ENCODE peak calls at places on chromosome 20, in eight cellular contexts. One of them, this sample, is unnamed.

GRCh38 chr20:21529863-21530262 is 16.0 kb upstream of the NKX2-2 start:
- DNase-seq in neural progenitor cell: peak; percentile 36
- DNase-seq in fibroblast of lung: no peak
- DNase-seq in gastrocnemius medialis: no peak
- DNase-seq in IMR-90: no peak
- DNase-seq in psoas muscle: no peak
- DNase-seq in adipocyte: no peak
- DNase-seq in small intestine: no peak
- DNase-seq in this sample: no peak

GRCh38 chr20:57672164-57672563 is 37.7 kb downstream of the PMEPA1 start:
- DNase-seq in neural progenitor cell: peak; percentile 63
- DNase-seq in fibroblast of lung: peak; percentile 57
- DNase-seq in psoas muscle: no peak
- DNase-seq in IMR-90: peak; percentile 10
- DNase-seq in small intestine: no peak
- DNase-seq in gastrocnemius medialis: no peak
- DNase-seq in adipocyte: no peak
- DNase-seq in this sample: peak; percentile 72

GRCh38 chr20:38452880-38453624 is 17.9 kb upstream of the SNHG17 start:
- DNase-seq in adipocyte: no peak
- DNase-seq in neural progenitor cell: no peak
- DNase-seq in IMR-90: peak; percentile 74
- DNase-seq in gastrocnemius medialis: no peak
- DNase-seq in psoas muscle: no peak
- DNase-seq in fibroblast of lung: peak; percentile 59
- DNase-seq in small intestine: peak; percentile 11
- DNase-seq in this sample: no peak

GRCh38 chr20:47326718-47327137 is 29.8 kb downstream of the ZMYND8 start:
- DNase-seq in adipocyte: peak; percentile 39
- DNase-seq in neural progenitor cell: no peak
- DNase-seq in psoas muscle: no peak
- DNase-seq in IMR-90: peak; percentile 85
- DNase-seq in gastrocnemius medialis: no peak
- DNase-seq in small intestine: no peak
- DNase-seq in fibroblast of lung: peak; percentile 39
- DNase-seq in this sample: no peak

GRCh38 chr20:21355981-21356380 is 41.3 kb downstream of the NKX2-4 start:
- DNase-seq in small intestine: no peak
- DNase-seq in adipocyte: no peak
- DNase-seq in gastrocnemius medialis: no peak
- DNase-seq in fibroblast of lung: no peak
- DNase-seq in neural progenitor cell: no peak
- DNase-seq in psoas muscle: no peak
- DNase-seq in IMR-90: no peak
- DNase-seq in this sample: no peak

GRCh38 chr20:32164984-32165735 is 42.4 kb downstream of the PLAGL2 start:
- DNase-seq in psoas muscle: no peak
- DNase-seq in fibroblast of lung: no peak
- DNase-seq in small intestine: no peak
- DNase-seq in adipocyte: no peak
- DNase-seq in gastrocnemius medialis: no peak
- DNase-seq in neural progenitor cell: no peak
- DNase-seq in IMR-90: peak; percentile 10
- DNase-seq in this sample: no peak

GRCh38 chr20:47921306-47922279 is 136.3 kb upstream of the SULF2 start:
- DNase-seq in small intestine: no peak
- DNase-seq in IMR-90: no peak
- DNase-seq in fibroblast of lung: no peak
- DNase-seq in gastrocnemius medialis: no peak
- DNase-seq in psoas muscle: no peak
- DNase-seq in adipocyte: peak; percentile 40
- DNase-seq in neural progenitor cell: no peak
- DNase-seq in this sample: no peak

GRCh38 chr20:49283703-49284625 is 6.1 kb upstream of the ZNFX1 start:
- DNase-seq in gastrocnemius medialis: no peak
- DNase-seq in adipocyte: no peak
- DNase-seq in psoas muscle: no peak
- DNase-seq in IMR-90: no peak
- DNase-seq in small intestine: no peak
- DNase-seq in fibroblast of lung: no peak
- DNase-seq in neural progenitor cell: no peak
- DNase-seq in this sample: no peak

DNA sequence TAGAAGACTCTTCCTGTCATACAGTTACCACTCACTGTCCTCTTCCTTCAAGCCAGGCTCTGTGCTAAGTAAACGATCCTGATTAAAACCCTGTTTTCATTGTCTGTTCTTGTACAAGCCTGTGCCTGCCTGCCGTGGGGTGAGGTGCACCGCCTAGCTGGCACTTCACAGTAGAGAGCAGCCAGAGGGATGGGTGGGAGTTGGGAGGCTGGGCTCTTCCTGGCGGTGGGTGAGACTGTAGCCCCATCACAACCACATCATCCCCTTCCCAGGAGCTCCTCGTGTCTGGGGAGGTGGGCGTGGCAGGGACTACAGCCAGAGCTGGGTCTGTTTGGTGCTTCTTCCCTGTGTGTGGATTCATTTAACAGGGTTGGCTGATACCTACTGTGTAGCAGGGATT is 382.0 kb downstream of the TAF4 start:
- DNase-seq in gastrocnemius medialis: no peak
- DNase-seq in IMR-90: no peak
- DNase-seq in psoas muscle: no peak
- DNase-seq in adipocyte: no peak
- DNase-seq in fibroblast of lung: no peak
- DNase-seq in small intestine: no peak
- DNase-seq in neural progenitor cell: no peak
- DNase-seq in this sample: no peak
- H3K27me3 ChIP-seq in gastrocnemius medialis: no peaks in the 10 kb centered on the region
- H3K27me3 ChIP-seq in IMR-90: no peaks in the 10 kb centered on the region
- H3K27me3 ChIP-seq in psoas muscle: peaks cover 4% of the 10 kb centered on the region
- H3K27me3 ChIP-seq in adipocyte: peaks cover 48% of the 10 kb centered on the region
- H3K27me3 ChIP-seq in fibroblast of lung: no peaks in the 10 kb centered on the region
- H3K27me3 ChIP-seq in small intestine: no peaks in the 10 kb centered on the region
- H3K27me3 ChIP-seq in neural progenitor cell: peaks cover 28% of the 10 kb centered on the region
- H3K27me3 ChIP-seq in this sample: no peaks in the 10 kb centered on the region

GRCh38 chr20:53448875-53449274 is 144.8 kb downstream of the ZNF217 start:
- DNase-seq in fibroblast of lung: no peak
- DNase-seq in gastrocnemius medialis: no peak
- DNase-seq in IMR-90: no peak
- DNase-seq in adipocyte: no peak
- DNase-seq in psoas muscle: no peak
- DNase-seq in neural progenitor cell: no peak
- DNase-seq in small intestine: no peak
- DNase-seq in this sample: no peak

GRCh38 chr20:53447271-53447670 is 146.4 kb downstream of the ZNF217 start:
- DNase-seq in small intestine: no peak
- DNase-seq in IMR-90: no peak
- DNase-seq in fibroblast of lung: no peak
- DNase-seq in adipocyte: no peak
- DNase-seq in psoas muscle: no peak
- DNase-seq in neural progenitor cell: no peak
- DNase-seq in gastrocnemius medialis: no peak
- DNase-seq in this sample: no peak

GRCh38 chr20:53444386-53444785 is 149.3 kb downstream of the ZNF217 start:
- DNase-seq in IMR-90: no peak
- DNase-seq in small intestine: no peak
- DNase-seq in gastrocnemius medialis: no peak
- DNase-seq in adipocyte: no peak
- DNase-seq in psoas muscle: no peak
- DNase-seq in fibroblast of lung: no peak
- DNase-seq in neural progenitor cell: peak; percentile 70
- DNase-seq in this sample: no peak

GRCh38 chr20:53448426-53448825 is 145.2 kb downstream of the ZNF217 start:
- DNase-seq in neural progenitor cell: no peak
- DNase-seq in gastrocnemius medialis: no peak
- DNase-seq in IMR-90: no peak
- DNase-seq in psoas muscle: no peak
- DNase-seq in fibroblast of lung: no peak
- DNase-seq in adipocyte: no peak
- DNase-seq in small intestine: no peak
- DNase-seq in this sample: no peak

GRCh38 chr20:53445276-53445675 is 148.4 kb downstream of the ZNF217 start:
- DNase-seq in fibroblast of lung: peak; percentile 8
- DNase-seq in neural progenitor cell: no peak
- DNase-seq in IMR-90: no peak
- DNase-seq in adipocyte: no peak
- DNase-seq in psoas muscle: no peak
- DNase-seq in small intestine: no peak
- DNase-seq in gastrocnemius medialis: no peak
- DNase-seq in this sample: no peak
- H3K27me3 ChIP-seq in fibroblast of lung: no peaks in the 10 kb centered on the region
- H3K27me3 ChIP-seq in neural progenitor cell: no peaks in the 10 kb centered on the region
- H3K27me3 ChIP-seq in IMR-90: peaks cover 2% of the 10 kb centered on the region
- H3K27me3 ChIP-seq in adipocyte: no peaks in the 10 kb centered on the region
- H3K27me3 ChIP-seq in psoas muscle: no peaks in the 10 kb centered on the region
- H3K27me3 ChIP-seq in small intestine: no peaks in the 10 kb centered on the region
- H3K27me3 ChIP-seq in gastrocnemius medialis: no peaks in the 10 kb centered on the region
- H3K27me3 ChIP-seq in this sample: no peaks in the 10 kb centered on the region

GRCh38 chr20:50987493-50988210 is 29.0 kb downstream of the MOCS3 start:
- DNase-seq in IMR-90: peak; percentile 90
- DNase-seq in small intestine: peak; percentile 85
- DNase-seq in gastrocnemius medialis: peak; percentile 48
- DNase-seq in neural progenitor cell: peak; percentile 88
- DNase-seq in fibroblast of lung: peak; percentile 89
- DNase-seq in psoas muscle: no peak
- DNase-seq in adipocyte: peak; percentile 95
- DNase-seq in this sample: peak; percentile 57
- H3K27me3 ChIP-seq in IMR-90: no peaks in the 10 kb centered on the region
- H3K27me3 ChIP-seq in small intestine: peaks cover 2% of the 10 kb centered on the region
- H3K27me3 ChIP-seq in gastrocnemius medialis: peaks cover 24% of the 10 kb centered on the region
- H3K27me3 ChIP-seq in neural progenitor cell: no peaks in the 10 kb centered on the region
- H3K27me3 ChIP-seq in fibroblast of lung: no peaks in the 10 kb centered on the region
- H3K27me3 ChIP-seq in psoas muscle: peaks cover 18% of the 10 kb centered on the region
- H3K27me3 ChIP-seq in adipocyte: no peaks in the 10 kb centered on the region
- H3K27me3 ChIP-seq in this sample: no peaks in the 10 kb centered on the region

GRCh38 chr20:63347081-63347741 is 13.9 kb downstream of the CHRNA4 start:
- DNase-seq in small intestine: no peak
- DNase-seq in adipocyte: no peak
- DNase-seq in neural progenitor cell: no peak
- DNase-seq in psoas muscle: no peak
- DNase-seq in gastrocnemius medialis: no peak
- DNase-seq in fibroblast of lung: no peak
- DNase-seq in IMR-90: no peak
- DNase-seq in this sample: peak; percentile 75

GRCh38 chr20:63346131-63347080 is 14.7 kb downstream of the CHRNA4 start:
- DNase-seq in neural progenitor cell: no peak
- DNase-seq in adipocyte: no peak
- DNase-seq in gastrocnemius medialis: no peak
- DNase-seq in small intestine: no peak
- DNase-seq in fibroblast of lung: no peak
- DNase-seq in IMR-90: no peak
- DNase-seq in psoas muscle: no peak
- DNase-seq in this sample: peak; percentile 82

GRCh38 chr20:63344151-63344470 is 17.0 kb downstream of the CHRNA4 start:
- DNase-seq in psoas muscle: no peak
- DNase-seq in IMR-90: no peak
- DNase-seq in small intestine: no peak
- DNase-seq in adipocyte: no peak
- DNase-seq in neural progenitor cell: no peak
- DNase-seq in gastrocnemius medialis: no peak
- DNase-seq in fibroblast of lung: no peak
- DNase-seq in this sample: no peak

GRCh38 chr20:63344616-63345327 is 16.4 kb downstream of the CHRNA4 start:
- DNase-seq in adipocyte: peak; percentile 69
- DNase-seq in small intestine: no peak
- DNase-seq in psoas muscle: no peak
- DNase-seq in gastrocnemius medialis: no peak
- DNase-seq in fibroblast of lung: peak; percentile 61
- DNase-seq in neural progenitor cell: no peak
- DNase-seq in IMR-90: no peak
- DNase-seq in this sample: no peak

GRCh38 chr20:63345328-63346100 is 15.6 kb downstream of the CHRNA4 start:
- DNase-seq in adipocyte: peak; percentile 29
- DNase-seq in IMR-90: no peak
- DNase-seq in psoas muscle: no peak
- DNase-seq in fibroblast of lung: no peak
- DNase-seq in neural progenitor cell: no peak
- DNase-seq in gastrocnemius medialis: no peak
- DNase-seq in small intestine: no peak
- DNase-seq in this sample: no peak
- H3K27me3 ChIP-seq in adipocyte: peaks cover 45% of the 10 kb centered on the region
- H3K27me3 ChIP-seq in IMR-90: peaks cover 40% of the 10 kb centered on the region
- H3K27me3 ChIP-seq in psoas muscle: peaks cover 76% of the 10 kb centered on the region
- H3K27me3 ChIP-seq in fibroblast of lung: no peaks in the 10 kb centered on the region
- H3K27me3 ChIP-seq in neural progenitor cell: no peaks in the 10 kb centered on the region
- H3K27me3 ChIP-seq in gastrocnemius medialis: peaks cover 47% of the 10 kb centered on the region
- H3K27me3 ChIP-seq in small intestine: peaks cover 3% of the 10 kb centered on the region
- H3K27me3 ChIP-seq in this sample: no peaks in the 10 kb centered on the region

DNA sequence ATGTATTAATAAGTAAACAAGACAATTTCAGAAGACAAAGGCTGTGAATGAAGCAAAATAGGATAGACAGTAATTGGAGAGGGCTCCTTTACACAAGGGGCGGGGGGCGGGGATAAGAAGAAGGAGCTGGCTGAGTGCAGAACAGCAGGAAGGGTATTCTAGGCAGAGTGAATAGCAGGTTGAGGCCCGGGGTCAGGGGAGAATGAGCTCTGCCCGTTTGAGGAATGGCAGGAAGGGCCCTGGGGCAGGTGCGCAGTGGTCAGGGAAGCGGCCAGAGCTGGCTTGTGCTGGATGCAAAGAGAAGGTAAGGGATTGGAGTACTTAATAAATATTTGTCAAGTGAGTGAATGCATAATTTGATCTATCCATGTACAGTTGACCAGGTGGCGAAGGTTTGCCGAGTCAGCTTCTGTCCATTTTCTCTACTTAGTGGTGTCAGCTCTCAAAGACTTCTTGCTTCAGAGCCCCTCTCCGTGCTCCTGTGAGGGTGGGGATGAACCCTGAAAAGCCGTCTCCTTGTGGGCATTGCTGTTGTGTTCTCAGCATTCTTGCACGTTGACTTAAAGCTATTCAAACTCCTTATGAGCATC is 104.9 kb downstream of the EDN3 start:
- DNase-seq in psoas muscle: no peak
- DNase-seq in fibroblast of lung: no peak
- DNase-seq in adipocyte: no peak
- DNase-seq in small intestine: no peak
- DNase-seq in IMR-90: no peak
- DNase-seq in neural progenitor cell: peak; percentile 68
- DNase-seq in gastrocnemius medialis: no peak
- DNase-seq in this sample: no peak
- H3K27me3 ChIP-seq in psoas muscle: peaks cover 74% of the 10 kb centered on the region
- H3K27me3 ChIP-seq in fibroblast of lung: peaks cover 6% of the 10 kb centered on the region
- H3K27me3 ChIP-seq in adipocyte: peaks cover 75% of the 10 kb centered on the region
- H3K27me3 ChIP-seq in small intestine: peaks cover 12% of the 10 kb centered on the region
- H3K27me3 ChIP-seq in IMR-90: peaks cover 12% of the 10 kb centered on the region
- H3K27me3 ChIP-seq in neural progenitor cell: peaks cover 34% of the 10 kb centered on the region
- H3K27me3 ChIP-seq in gastrocnemius medialis: peaks cover 43% of the 10 kb centered on the region
- H3K27me3 ChIP-seq in this sample: peaks cover 15% of the 10 kb centered on the region

GRCh38 chr20:44319880-44320422 is 8.9 kb upstream of the FITM2 start:
- DNase-seq in IMR-90: no peak
- DNase-seq in fibroblast of lung: peak; percentile 51
- DNase-seq in neural progenitor cell: no peak
- DNase-seq in small intestine: no peak
- DNase-seq in psoas muscle: no peak
- DNase-seq in adipocyte: no peak
- DNase-seq in gastrocnemius medialis: no peak
- DNase-seq in this sample: no peak

GRCh38 chr20:44326391-44327159 is 10.3 kb upstream of the R3HDML start:
- DNase-seq in fibroblast of lung: no peak
- DNase-seq in gastrocnemius medialis: no peak
- DNase-seq in IMR-90: no peak
- DNase-seq in neural progenitor cell: peak; percentile 63
- DNase-seq in small intestine: no peak
- DNase-seq in adipocyte: no peak
- DNase-seq in psoas muscle: no peak
- DNase-seq in this sample: peak; percentile 84

GRCh38 chr20:44328428-44328827 is 8.4 kb upstream of the R3HDML start:
- DNase-seq in neural progenitor cell: no peak
- DNase-seq in gastrocnemius medialis: no peak
- DNase-seq in small intestine: no peak
- DNase-seq in fibroblast of lung: no peak
- DNase-seq in IMR-90: no peak
- DNase-seq in psoas muscle: no peak
- DNase-seq in adipocyte: no peak
- DNase-seq in this sample: no peak

GRCh38 chr20:44324343-44324742 is 12.5 kb upstream of the R3HDML start:
- DNase-seq in neural progenitor cell: peak; percentile 47
- DNase-seq in adipocyte: no peak
- DNase-seq in psoas muscle: no peak
- DNase-seq in gastrocnemius medialis: no peak
- DNase-seq in fibroblast of lung: no peak
- DNase-seq in IMR-90: no peak
- DNase-seq in small intestine: peak; percentile 76
- DNase-seq in this sample: no peak
- H3K27me3 ChIP-seq in neural progenitor cell: peaks cover 20% of the 10 kb centered on the region
- H3K27me3 ChIP-seq in adipocyte: peaks cover 16% of the 10 kb centered on the region
- H3K27me3 ChIP-seq in psoas muscle: peaks cover 21% of the 10 kb centered on the region
- H3K27me3 ChIP-seq in gastrocnemius medialis: peaks cover 7% of the 10 kb centered on the region
- H3K27me3 ChIP-seq in fibroblast of lung: no peaks in the 10 kb centered on the region
- H3K27me3 ChIP-seq in IMR-90: no peaks in the 10 kb centered on the region
- H3K27me3 ChIP-seq in small intestine: no peaks in the 10 kb centered on the region
- H3K27me3 ChIP-seq in this sample: no peaks in the 10 kb centered on the region

This sample was measured in upper lobe of left lung.